ENCODE peak calls at places on chromosomes 2 and 18, in eight cellular contexts. X is prostate gland, H is choroid plexus epithelial cell, S is astrocyte of the cerebellum, K is uterus, E is HL-60, W is astrocyte, F is dorsolateral prefrontal cortex. N is an unnamed sample.

GRCh38 chr2:7612969-7613368 is 695.8 kb downstream of the RNF144A start:
- DNase-seq in X (no peak), H (peak; percentile 13), S (no peak), K (no peak), E (no peak), W (peak; percentile 40), F (no peak), N (no peak)

GRCh38 chr2:158115202-158115783 is 13.6 kb downstream of the UPP2 start:
- DNase-seq in X (no peak), H (no peak), S (no peak), K (no peak), E (no peak), W (no peak), F (no peak), N (no peak)

GRCh38 chr2:176585791-176586190 is 316.5 kb downstream of the MTX2 start:
- DNase-seq in X (no peak), H (no peak), S (no peak), K (no peak), E (no peak), W (no peak), F (no peak), N (no peak)

GRCh38 chr18:22106536-22107292 is 62.7 kb upstream of the GATA6 start:
- DNase-seq in X (peak; percentile 11), H (peak; percentile 5), S (no peak), K (no peak), E (no peak), W (peak; percentile 50), F (no peak), N (no peak)

GRCh38 chr2:145416640-145417039 is 896.7 kb upstream of the ZEB2 start:
- DNase-seq in X (no peak), H (no peak), S (no peak), K (no peak), E (no peak), W (peak; percentile 17), F (no peak), N (no peak)

GRCh38 chr18:12838178-12838634 is 45.8 kb downstream of the PTPN2 start:
- DNase-seq in X (peak; percentile 68), H (peak; percentile 91), S (peak; percentile 71), K (peak; percentile 22), E (peak; percentile 59), W (peak; percentile 90), F (no peak), N (peak; percentile 97)

GRCh38 chr2:69773201-69773600 is 31.3 kb downstream of the ANXA4 start:
- DNase-seq in X (no peak), H (peak; percentile 68), S (no peak), K (no peak), E (no peak), W (peak; percentile 44), F (no peak), N (peak; percentile 44)

GRCh38 chr2:38376346-38376682 is 759 bp downstream of the ATL2 start:
- DNase-seq in X (peak; percentile 61), H (peak; percentile 68), S (no peak), K (no peak), E (peak; percentile 30), W (peak; percentile 71), F (no peak), N (peak; percentile 83)

GRCh38 chr2:181300600-181301291 is 156.4 kb upstream of the ITGA4 start:
- DNase-seq in X (no peak), H (no peak), S (no peak), K (no peak), E (peak; percentile 78), W (no peak), F (no peak), N (no peak)

GRCh38 chr18:25097119-25098114 is 254.5 kb downstream of the ZNF521 start:
- DNase-seq in X (no peak), H (peak; percentile 21), S (peak; percentile 28), K (no peak), E (no peak), W (peak; percentile 37), F (no peak), N (peak; percentile 50)

GRCh38 chr2:189982777-189983394 is 79.6 kb downstream of the MSTN start:
- DNase-seq in X (no peak), H (peak; percentile 8), S (peak; percentile 0), K (no peak), E (no peak), W (no peak), F (no peak), N (peak; percentile 5)

GRCh38 chr18:23237524-23238151 is 102.4 kb downstream of the CABLES1 start:
- DNase-seq in X (peak; percentile 12), H (peak; percentile 65), S (no peak), K (peak; percentile 77), E (no peak), W (peak; percentile 55), F (peak; percentile 55), N (peak; percentile 71)

GRCh38 chr2:12213222-12213621 is 466.8 kb downstream of the LPIN1 start:
- DNase-seq in X (no peak), H (peak; percentile 18), S (no peak), K (no peak), E (no peak), W (peak; percentile 19), F (no peak), N (no peak)

GRCh38 chr2:174333502-174334277 is 1.1 kb upstream of the SP9 start:
- DNase-seq in X (no peak), H (no peak), S (no peak), K (no peak), E (no peak), W (no peak), F (no peak), N (no peak)

GRCh38 chr2:203599509-203599908 is 64.4 kb upstream of the RAPH1 start:
- DNase-seq in X (no peak), H (no peak), S (no peak), K (no peak), E (no peak), W (no peak), F (no peak), N (no peak)

GRCh38 chr2:130837175-130837810 is 579 bp downstream of the ARHGEF4 start:
- DNase-seq in X (no peak), H (no peak), S (no peak), K (no peak), E (no peak), W (no peak), F (no peak), N (no peak)
- H3K4me3 ChIP-seq in X (peak overlapping the region; percentile 28), H (peak overlapping the region; percentile 22), S (peak overlapping the region; percentile 31), K (no peak overlapping the region), E (no peak overlapping the region), W (peak overlapping the region; percentile 17), F (peak overlapping the region; percentile 56), N (no peak overlapping the region)

GRCh38 chr2:234535359-234535758 is 38.5 kb upstream of the ARL4C start:
- DNase-seq in X (no peak), H (no peak), S (no peak), K (no peak), E (no peak), W (no peak), F (no peak), N (no peak)
- TF ChIP-seq CTCF in X (no peak), H (no peak), S (no peak), K (no peak), E (no peak), W (no peak), F (no peak), N (no peak)

DNA sequence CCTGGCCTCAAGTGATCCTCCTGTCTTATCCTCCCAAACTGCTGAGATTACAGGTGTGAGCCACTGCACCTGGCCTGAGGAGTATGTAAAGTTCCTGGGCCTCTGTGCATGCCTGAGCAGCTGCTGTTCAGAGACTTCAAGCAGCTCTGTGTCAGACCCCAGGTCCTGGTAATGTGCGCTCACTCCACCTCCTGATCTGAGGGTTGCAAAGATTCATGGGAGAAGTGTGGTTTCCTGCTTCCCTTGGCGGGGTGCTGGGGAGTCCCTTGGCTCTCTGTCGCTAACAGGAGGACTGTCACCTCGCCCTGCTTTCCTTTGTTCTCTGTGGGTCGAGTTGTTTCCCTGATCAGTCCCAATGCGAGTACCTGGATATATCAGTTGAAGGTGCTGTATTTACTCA is 8.6 kb upstream of the IL36A start:
- DNase-seq in X (no peak), H (no peak), S (no peak), K (no peak), E (no peak), W (no peak), F (no peak), N (no peak)
- H3K4me3 ChIP-seq in X (no peak overlapping the region), H (no peak overlapping the region), S (no peak overlapping the region), K (no peak overlapping the region), E (no peak overlapping the region), W (no peak overlapping the region), F (no peak overlapping the region), N (no peak overlapping the region)

GRCh38 chr2:26316041-26316440 is 29.9 kb upstream of the SELENOI start:
- DNase-seq in X (no peak), H (peak; percentile 18), S (no peak), K (no peak), E (no peak), W (no peak), F (no peak), N (peak; percentile 17)
- TF ChIP-seq CTCF in X (no peak), H (peak; percentile 32), S (no peak), K (no peak), E (peak; percentile 11), W (no peak), F (no peak), N (peak; percentile 28)